ENCODE peak calls at places on chromosomes 11 and 22, in seven cellular contexts. H is nephron progenitor cell; Y is activated CD8-positive, alpha-beta memory T cell treated with anti-CD3 and anti-CD28 coated beads for 24 hours; W is Right ventricle myocardium inferior; J is Calu3; Q is fibroblast of the conjunctiva; V is left lung. U is an unnamed sample.

GRCh38 chr11:126162286-126163030 is 49.0 kb downstream of the RPUSD4 start:
- DNase-seq in H (no peak), Y (no peak), W (no peak), J (no peak), Q (no peak), V (no peak), U (no peak)

GRCh38 chr11:403761-404431 is 9.9 kb downstream of the PKP3 start:
- DNase-seq in H (peak), Y (no peak), W (peak), J (no peak), Q (no peak), V (peak), U (no peak)

GRCh38 chr11:10474551-10474950 is 19.5 kb downstream of the AMPD3 start:
- DNase-seq in H (no peak), Y (no peak), W (no peak), J (no peak), Q (no peak), V (no peak), U (no peak)

GRCh38 chr22:30940655-30941362 is 27.8 kb downstream of the MORC2 start:
- DNase-seq in H (no peak), Y (peak), W (no peak), J (no peak), Q (no peak), V (no peak), U (no peak)

GRCh38 chr22:49417326-49417725 is 410.3 kb downstream of the BRD1 start:
- DNase-seq in H (no peak), Y (no peak), W (no peak), J (no peak), Q (no peak), V (no peak), U (no peak)

GRCh38 chr11:72712168-72712721 is 38.0 kb upstream of the PDE2A start:
- DNase-seq in H (no peak), Y (no peak), W (peak), J (no peak), Q (no peak), V (peak), U (no peak)

GRCh38 chr22:27029584-27030130 is 372.3 kb downstream of the MIAT start:
- DNase-seq in H (no peak), Y (no peak), W (no peak), J (no peak), Q (no peak), V (no peak), U (no peak)

GRCh38 chr11:69447786-69448185 is 33.7 kb upstream of the LINC01488 start:
- DNase-seq in H (no peak), Y (no peak), W (peak), J (peak), Q (no peak), V (peak), U (no peak)

GRCh38 chr11:128896356-128896755 is 5.2 kb downstream of the KCNJ5 start:
- DNase-seq in H (no peak), Y (no peak), W (no peak), J (no peak), Q (no peak), V (no peak), U (no peak)

GRCh38 chr22:46738961-46739870 is 1.2 kb upstream of the CERK start:
- DNase-seq in H (peak), Y (peak), W (peak), J (peak), Q (peak), V (peak), U (peak)

GRCh38 chr11:80727315-80727714 is 1286.5 kb upstream of the TENM4 start:
- DNase-seq in H (peak), Y (no peak), W (no peak), J (peak), Q (no peak), V (no peak), U (no peak)

GRCh38 chr22:17773606-17774205 is 563 bp downstream of the BID start:
- DNase-seq in H (peak), Y (peak), W (peak), J (peak), Q (no peak), V (peak), U (no peak)

GRCh38 chr11:125315088-125315740 is 150.7 kb downstream of the PKNOX2 start:
- DNase-seq in H (no peak), Y (no peak), W (peak), J (no peak), Q (peak), V (no peak), U (peak)

GRCh38 chr11:105297463-105297862 is 157.9 kb upstream of the CARD18 start:
- DNase-seq in H (no peak), Y (no peak), W (no peak), J (no peak), Q (no peak), V (no peak), U (no peak)

GRCh38 chr22:39363751-39364484 is 14.1 kb downstream of the SYNGR1 start:
- DNase-seq in H (peak), Y (no peak), W (no peak), J (no peak), Q (no peak), V (no peak), U (no peak)

GRCh38 chr22:38739300-38740055 is 16.3 kb downstream of the SUN2 start:
- DNase-seq in H (no peak), Y (no peak), W (peak), J (no peak), Q (no peak), V (peak), U (no peak)

GRCh38 chr11:897226-898159 is 13.1 kb downstream of the CHID1 start:
- DNase-seq in H (no peak), Y (no peak), W (no peak), J (no peak), Q (no peak), V (no peak), U (no peak)

GRCh38 chr11:44470849-44471248 is 94.6 kb upstream of the CD82 start:
- DNase-seq in H (no peak), Y (no peak), W (no peak), J (no peak), Q (no peak), V (no peak), U (no peak)

GRCh38 chr11:110921742-110922200 is 209.5 kb upstream of the ARHGAP20 start:
- DNase-seq in H (no peak), Y (no peak), W (no peak), J (no peak), Q (peak), V (no peak), U (no peak)

GRCh38 chr11:6111635-6112034 is 4.2 kb downstream of the OR56B4 start:
- DNase-seq in H (no peak), Y (no peak), W (no peak), J (no peak), Q (no peak), V (no peak), U (no peak)

GRCh38 chr22:20781272-20781990 is 7.5 kb downstream of the SERPIND1 start:
- DNase-seq in H (no peak), Y (no peak), W (no peak), J (no peak), Q (no peak), V (no peak), U (no peak)

GRCh38 chr11:117972589-117973445 is 13.4 kb upstream of the IL10RA start:
- DNase-seq in H (no peak), Y (no peak), W (no peak), J (no peak), Q (no peak), V (no peak), U (no peak)

GRCh38 chr11:9132203-9132878 is 40.9 kb upstream of the SCUBE2 start:
- DNase-seq in H (no peak), Y (no peak), W (no peak), J (no peak), Q (no peak), V (no peak), U (no peak)

GRCh38 chr11:112132737-112133136 is 31.2 kb downstream of the IL18 start:
- DNase-seq in H (no peak), Y (no peak), W (no peak), J (no peak), Q (no peak), V (no peak), U (no peak)

GRCh38 chr11:78940500-78941225 is 366.0 kb upstream of the NARS2 start:
- DNase-seq in H (peak), Y (no peak), W (no peak), J (no peak), Q (no peak), V (no peak), U (no peak)

U was measured in retinal pigment epithelial cell.